ENCODE peak calls at places on chromosomes 6 and 20, in nine cellular contexts. V, K, W, M, S, O, E, P and J are unnamed samples.

GRCh38 chr6:42790549-42791181 is 8.8 kb downstream of the BICRAL start:
- DNase-seq in S (no peak), W (no peak), V (no peak), M (no peak), O (no peak), E (no peak), K (no peak), P (no peak), J (no peak)

GRCh38 chr6:132811276-132811675 is 3.1 kb upstream of the RPS12 start:
- DNase-seq in S (no peak), E (no peak), K (no peak), V (no peak), O (no peak), M (no peak), P (no peak), W (no peak), J (no peak)

GRCh38 chr20:38724603-38725457 is 544 bp downstream of the SLC32A1 start:
- DNase-seq in K (no peak), E (no peak), W (no peak), P (no peak), S (no peak), V (no peak), O (no peak), M (no peak), J (no peak)

GRCh38 chr6:26230336-26230735 is 134.7 kb upstream of the BTN3A2 start:
- DNase-seq in E (no peak), S (no peak), O (no peak), V (no peak), P (no peak), K (no peak), M (no peak), W (no peak), J (no peak)

GRCh38 chr20:41398408-41398807 is 31.8 kb upstream of the EMILIN3 start:
- DNase-seq in M (no peak), P (peak; percentile 41), O (peak; percentile 34), W (no peak), E (peak; percentile 85), K (peak; percentile 71), S (no peak), V (no peak), J (no peak)

GRCh38 chr6:144415835-144416237 is 130.7 kb downstream of the UTRN start:
- DNase-seq in V (no peak), M (no peak), W (no peak), O (no peak), K (no peak), E (no peak), P (no peak), S (no peak), J (no peak)

GRCh38 chr20:6718660-6719059 is 48.8 kb upstream of the BMP2 start:
- DNase-seq in O (no peak), V (no peak), W (no peak), M (no peak), E (no peak), P (no peak), S (no peak), K (no peak), J (no peak)

GRCh38 chr20:38764563-38765355 is 16.5 kb downstream of the ACTR5 start:
- DNase-seq in K (no peak), W (no peak), E (no peak), O (peak; percentile 60), M (peak; percentile 86), V (no peak), S (no peak), P (peak; percentile 58), J (no peak)

GRCh38 chr6:89145962-89146747 is at the start of gene PM20D2:
- DNase-seq in E (peak; percentile 83), S (no peak), O (peak; percentile 68), W (no peak), V (peak; percentile 67), P (peak; percentile 76), M (peak; percentile 73), K (peak; percentile 74), J (no peak)

GRCh38 chr20:41508335-41508734 is 109.8 kb downstream of the CHD6 start:
- DNase-seq in E (no peak), K (no peak), W (no peak), P (no peak), O (no peak), S (no peak), V (no peak), M (no peak), J (no peak)

GRCh38 chr6:105304366-105304765 is 98.5 kb downstream of the PREP start:
- DNase-seq in E (no peak), V (no peak), P (no peak), S (no peak), W (no peak), O (no peak), K (no peak), M (no peak), J (no peak)

GRCh38 chr6:16224409-16224808 is 14.0 kb upstream of the GMPR start:
- DNase-seq in S (no peak), K (no peak), P (no peak), O (no peak), W (no peak), E (no peak), M (no peak), V (no peak), J (no peak)

GRCh38 chr6:156660389-156660788 is 116.8 kb upstream of the ARID1B start:
- DNase-seq in K (no peak), P (no peak), S (no peak), V (no peak), W (no peak), M (no peak), O (no peak), E (no peak), J (no peak)
- H3K27ac ChIP-seq in K (no peak overlapping the region), P (no peak overlapping the region), S (no peak overlapping the region), V (no peak overlapping the region), W (no peak overlapping the region), M (no peak overlapping the region), O (no peak overlapping the region), E (no peak overlapping the region), J (no peak overlapping the region)

DNA sequence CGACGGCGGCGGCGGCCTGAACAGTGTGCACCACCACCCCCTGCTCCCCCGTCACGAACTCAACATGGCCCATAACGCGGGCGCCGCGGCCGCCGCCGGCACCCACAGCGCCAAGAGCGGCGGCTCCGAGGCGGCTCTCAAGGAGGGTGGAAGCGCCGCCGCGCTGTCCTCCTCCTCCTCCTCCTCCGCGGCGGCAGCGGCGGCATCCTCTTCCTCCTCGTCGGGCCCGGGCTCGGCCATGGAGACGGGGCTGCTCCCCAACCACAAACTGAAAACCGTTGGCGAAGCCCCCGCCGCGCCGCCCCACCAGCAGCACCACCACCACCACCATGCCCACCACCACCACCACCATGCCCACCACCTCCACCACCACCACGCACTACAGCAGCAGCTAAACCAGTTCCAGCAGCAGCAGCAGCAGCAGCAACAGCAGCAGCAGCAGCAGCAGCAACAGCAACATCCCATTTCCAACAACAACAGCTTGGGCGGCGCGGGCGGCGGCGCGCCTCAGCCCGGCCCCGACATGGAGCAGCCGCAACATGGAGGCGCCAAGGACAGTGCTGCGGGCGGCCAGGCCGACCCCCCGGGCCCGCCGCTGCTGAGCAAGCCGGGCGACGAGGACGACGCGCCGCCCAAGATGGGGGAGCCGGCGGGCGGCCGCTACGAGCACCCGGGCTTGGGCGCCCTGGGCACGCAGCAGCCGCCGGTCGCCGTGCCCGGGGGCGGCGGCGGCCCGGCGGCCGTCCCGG is 862 bp downstream of the ARID1B start:
- DNase-seq in S (peak; percentile 62), K (peak; percentile 70), P (peak; percentile 47), O (peak; percentile 51), E (peak; percentile 71), V (peak; percentile 79), M (peak; percentile 21), W (no peak), J (no peak)
- TF ChIP-seq POLR2A in S (no peak), K (no peak), P (peak; percentile 67), O (no peak), E (no peak), V (no peak), M (no peak), W (no peak), J (peak; percentile 23)

GRCh38 chr6:138531387-138531786 is 32.1 kb upstream of the NHSL1 start:
- DNase-seq in E (no peak), K (no peak), S (no peak), W (no peak), O (no peak), M (no peak), V (no peak), P (no peak), J (no peak)

GRCh38 chr6:138535728-138536454 is 36.6 kb upstream of the NHSL1 start:
- DNase-seq in S (no peak), V (no peak), P (no peak), E (no peak), O (no peak), K (no peak), W (no peak), M (no peak), J (no peak)

GRCh38 chr6:138529510-138529909 is 30.2 kb upstream of the NHSL1 start:
- DNase-seq in V (no peak), S (no peak), K (no peak), E (no peak), O (no peak), M (no peak), W (no peak), P (no peak), J (no peak)

GRCh38 chr6:138537090-138537489 is 37.8 kb upstream of the NHSL1 start:
- DNase-seq in P (no peak), V (no peak), E (no peak), W (no peak), S (no peak), K (no peak), M (no peak), O (no peak), J (no peak)

GRCh38 chr6:138533667-138534066 is 34.4 kb upstream of the NHSL1 start:
- DNase-seq in P (no peak), V (no peak), K (no peak), S (no peak), O (no peak), M (no peak), W (no peak), E (no peak), J (no peak)
- H3K4me1 ChIP-seq in P (peaks cover 22% of the 10 kb centered on the region), V (peaks cover 7% of the 10 kb centered on the region), K (no peaks in the 10 kb centered on the region), S (no peaks in the 10 kb centered on the region), O (peaks cover 41% of the 10 kb centered on the region), M (no peaks in the 10 kb centered on the region), W (no peaks in the 10 kb centered on the region), E (peaks cover 25% of the 10 kb centered on the region), J (no peaks in the 10 kb centered on the region)

DNA sequence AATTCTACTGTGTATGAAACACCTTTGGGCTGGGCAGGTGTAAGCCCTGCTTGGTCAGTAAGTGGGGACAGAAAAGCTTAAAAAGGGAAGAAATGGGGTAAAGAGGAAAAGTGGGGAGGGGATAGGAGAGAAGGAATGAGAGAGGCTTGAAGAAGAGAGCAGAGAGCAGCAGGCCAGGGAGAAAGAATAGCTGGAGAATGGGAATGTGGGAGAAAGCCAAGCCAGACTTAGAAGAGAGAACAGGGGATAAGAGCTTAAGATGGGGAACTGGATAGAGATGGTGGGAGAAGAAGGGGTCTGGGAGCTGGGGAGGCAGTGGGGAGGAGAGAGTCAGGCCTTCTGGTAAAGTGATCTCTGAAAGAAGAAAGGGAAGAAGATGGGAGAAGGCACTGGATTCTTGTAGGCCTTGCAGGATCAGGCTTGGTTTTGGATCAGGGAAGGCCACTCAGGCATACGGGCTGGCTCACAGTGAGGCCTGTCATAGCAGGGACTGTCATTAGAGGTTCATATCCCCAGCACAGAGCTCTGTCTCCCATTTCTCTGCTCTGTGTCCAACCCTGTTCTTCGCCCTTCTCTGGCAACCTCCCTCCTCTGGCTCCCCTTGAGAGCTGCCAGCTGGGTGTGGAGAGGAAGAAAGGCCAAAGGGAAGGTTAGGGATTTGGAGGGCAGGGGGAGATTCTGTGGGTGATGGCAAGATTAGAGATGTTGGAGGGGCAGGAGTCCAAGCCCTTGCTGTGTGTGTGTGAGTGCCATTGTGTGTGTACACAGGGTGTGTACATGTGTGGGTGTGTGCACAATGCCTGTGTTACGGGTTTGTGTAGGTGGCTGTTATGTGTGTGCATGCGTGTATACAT is 9.3 kb downstream of the SYNGAP1 start:
- DNase-seq in O (no peak), S (no peak), M (no peak), P (no peak), K (peak; percentile 20), E (no peak), V (peak; percentile 50), W (no peak), J (no peak)
- H3K27ac ChIP-seq in O (peak overlapping the region; percentile 69), S (peak overlapping the region; percentile 95), M (peak overlapping the region; percentile 98), P (peak overlapping the region; percentile 37), K (peak overlapping the region; percentile 97), E (peak overlapping the region; percentile 91), V (peak overlapping the region; percentile 92), W (peak overlapping the region; percentile 96), J (peak overlapping the region; percentile 93)